ENCODE peak calls at places on chromosomes 3 and 15, in seven cellular contexts. L is ureter; I is GM12891; C is fibroblast of the aortic adventitia; G is nephron progenitor cell; W is iris pigment epithelial cell; F is effector CD4-positive, alpha-beta T cell. V is an unnamed sample.
A peak's percentile ranks its signal among the peaks of the same experiment; 100 is the strongest.

GRCh38 chr3:55283441-55283925 is 203.6 kb downstream of the WNT5A start:
- DNase-seq in L (no peak), I (no peak), C (no peak), G (no peak), W (no peak), F (no peak), V (no peak)

GRCh38 chr3:149581681-149582349 is 76.0 kb downstream of the WWTR1 start:
- DNase-seq in L (no peak), I (no peak), C (peak; percentile 85), G (peak; percentile 16), W (peak; percentile 90), F (no peak), V (no peak)

GRCh38 chr3:42355612-42356011 is 54.8 kb downstream of the LYZL4 start:
- DNase-seq in L (no peak), I (no peak), C (no peak), G (no peak), W (no peak), F (no peak), V (no peak)

GRCh38 chr3:123319760-123320159 is 118.0 kb downstream of the SEC22A start:
- DNase-seq in L (no peak), I (no peak), C (no peak), G (no peak), W (no peak), F (no peak), V (no peak)

GRCh38 chr3:32423534-32423933 is 31.9 kb downstream of the CMTM7 start:
- DNase-seq in L (no peak), I (no peak), C (no peak), G (no peak), W (no peak), F (no peak), V (no peak)

GRCh38 chr15:91908401-91908800 is 54.9 kb downstream of the SLCO3A1 start:
- DNase-seq in L (no peak), I (no peak), C (peak; percentile 53), G (no peak), W (peak; percentile 15), F (no peak), V (no peak)

GRCh38 chr3:12489832-12490231 is 5.6 kb downstream of the TSEN2 start:
- DNase-seq in L (no peak), I (no peak), C (peak; percentile 45), G (no peak), W (peak; percentile 41), F (no peak), V (no peak)

GRCh38 chr3:119627461-119627860 is 29.8 kb downstream of the PLA1A start:
- DNase-seq in L (no peak), I (no peak), C (no peak), G (no peak), W (no peak), F (no peak), V (no peak)

GRCh38 chr3:47022540-47023161 is 43.2 kb downstream of the NBEAL2 start:
- DNase-seq in L (no peak), I (no peak), C (peak; percentile 27), G (no peak), W (peak; percentile 38), F (no peak), V (no peak)

GRCh38 chr3:134623615-134624245 is 27.1 kb downstream of the KY start:
- DNase-seq in L (no peak), I (no peak), C (no peak), G (no peak), W (no peak), F (no peak), V (no peak)

GRCh38 chr3:69784854-69785523 is 45.7 kb downstream of the MITF start:
- DNase-seq in L (peak; percentile 51), I (no peak), C (peak; percentile 66), G (peak; percentile 4), W (peak; percentile 89), F (no peak), V (no peak)

GRCh38 chr15:70063992-70064379 is 33.7 kb downstream of the TLE3 start:
- DNase-seq in L (no peak), I (no peak), C (no peak), G (no peak), W (no peak), F (no peak), V (no peak)